ENCODE peak calls at places on chromosomes 12 and 14, in eight cellular contexts. One of them, this sample, is unnamed.

GRCh38 chr12:52542157-52542556 is 10.8 kb downstream of the KRT71 start:
- DNase-seq in stimulated activated CD4-positive, alpha-beta T cell treated with anti-CD3 and anti-CD28 coated beads, TNF-alpha, amount 100 ng/mL, for 24 hours: no peak
- DNase-seq in EH: no peak
- DNase-seq in transverse colon: no peak
- DNase-seq in kidney glomerular epithelial cell: no peak
- DNase-seq in HCEC 1CT: no peak
- DNase-seq in amniotic epithelial cell: no peak
- DNase-seq in activated T-cell treated with anti-CD3 and anti-CD28 coated beads, Interleukin-2, amount 50 U/mL, for 72 hours: no peak
- DNase-seq in this sample: no peak

GRCh38 chr12:59650594-59651229 is 54.9 kb downstream of the SLC16A7 start:
- DNase-seq in HCEC 1CT: peak; percentile 20
- DNase-seq in transverse colon: no peak
- DNase-seq in activated T-cell treated with anti-CD3 and anti-CD28 coated beads, Interleukin-2, amount 50 U/mL, for 72 hours: no peak
- DNase-seq in amniotic epithelial cell: peak; percentile 12
- DNase-seq in stimulated activated CD4-positive, alpha-beta T cell treated with anti-CD3 and anti-CD28 coated beads, TNF-alpha, amount 100 ng/mL, for 24 hours: no peak
- DNase-seq in EH: no peak
- DNase-seq in kidney glomerular epithelial cell: peak; percentile 75
- DNase-seq in this sample: peak; percentile 36

GRCh38 chr14:59306775-59307174 is 118.3 kb downstream of the DAAM1 start:
- DNase-seq in activated T-cell treated with anti-CD3 and anti-CD28 coated beads, Interleukin-2, amount 50 U/mL, for 72 hours: no peak
- DNase-seq in HCEC 1CT: peak; percentile 63
- DNase-seq in amniotic epithelial cell: peak; percentile 77
- DNase-seq in transverse colon: no peak
- DNase-seq in kidney glomerular epithelial cell: no peak
- DNase-seq in stimulated activated CD4-positive, alpha-beta T cell treated with anti-CD3 and anti-CD28 coated beads, TNF-alpha, amount 100 ng/mL, for 24 hours: no peak
- DNase-seq in EH: peak; percentile 54
- DNase-seq in this sample: peak; percentile 91

GRCh38 chr12:2359725-2360629 is 307.2 kb downstream of the CACNA1C start:
- DNase-seq in stimulated activated CD4-positive, alpha-beta T cell treated with anti-CD3 and anti-CD28 coated beads, TNF-alpha, amount 100 ng/mL, for 24 hours: no peak
- DNase-seq in HCEC 1CT: no peak
- DNase-seq in EH: no peak
- DNase-seq in transverse colon: no peak
- DNase-seq in amniotic epithelial cell: peak; percentile 22
- DNase-seq in activated T-cell treated with anti-CD3 and anti-CD28 coated beads, Interleukin-2, amount 50 U/mL, for 72 hours: no peak
- DNase-seq in kidney glomerular epithelial cell: no peak
- DNase-seq in this sample: no peak

GRCh38 chr12:65953621-65954020 is 129.3 kb downstream of the HMGA2 start:
- DNase-seq in transverse colon: no peak
- DNase-seq in stimulated activated CD4-positive, alpha-beta T cell treated with anti-CD3 and anti-CD28 coated beads, TNF-alpha, amount 100 ng/mL, for 24 hours: no peak
- DNase-seq in HCEC 1CT: peak; percentile 84
- DNase-seq in amniotic epithelial cell: peak; percentile 77
- DNase-seq in activated T-cell treated with anti-CD3 and anti-CD28 coated beads, Interleukin-2, amount 50 U/mL, for 72 hours: no peak
- DNase-seq in EH: peak; percentile 69
- DNase-seq in kidney glomerular epithelial cell: no peak
- DNase-seq in this sample: peak; percentile 78

GRCh38 chr14:50085570-50086315 is 30.6 kb downstream of the VCPKMT start:
- DNase-seq in activated T-cell treated with anti-CD3 and anti-CD28 coated beads, Interleukin-2, amount 50 U/mL, for 72 hours: peak; percentile 53
- DNase-seq in amniotic epithelial cell: peak; percentile 26
- DNase-seq in EH: peak; percentile 92
- DNase-seq in transverse colon: no peak
- DNase-seq in HCEC 1CT: peak; percentile 59
- DNase-seq in stimulated activated CD4-positive, alpha-beta T cell treated with anti-CD3 and anti-CD28 coated beads, TNF-alpha, amount 100 ng/mL, for 24 hours: peak; percentile 52
- DNase-seq in kidney glomerular epithelial cell: peak; percentile 42
- DNase-seq in this sample: peak; percentile 49

GRCh38 chr12:24135158-24135850 is 185.8 kb upstream of the SOX5 start:
- DNase-seq in kidney glomerular epithelial cell: no peak
- DNase-seq in EH: no peak
- DNase-seq in amniotic epithelial cell: peak; percentile 80
- DNase-seq in stimulated activated CD4-positive, alpha-beta T cell treated with anti-CD3 and anti-CD28 coated beads, TNF-alpha, amount 100 ng/mL, for 24 hours: no peak
- DNase-seq in activated T-cell treated with anti-CD3 and anti-CD28 coated beads, Interleukin-2, amount 50 U/mL, for 72 hours: no peak
- DNase-seq in transverse colon: no peak
- DNase-seq in HCEC 1CT: no peak
- DNase-seq in this sample: no peak

GRCh38 chr12:122013792-122014590 is 7.7 kb upstream of the BCL7A start:
- DNase-seq in stimulated activated CD4-positive, alpha-beta T cell treated with anti-CD3 and anti-CD28 coated beads, TNF-alpha, amount 100 ng/mL, for 24 hours: no peak
- DNase-seq in kidney glomerular epithelial cell: no peak
- DNase-seq in EH: no peak
- DNase-seq in HCEC 1CT: no peak
- DNase-seq in activated T-cell treated with anti-CD3 and anti-CD28 coated beads, Interleukin-2, amount 50 U/mL, for 72 hours: peak; percentile 33
- DNase-seq in transverse colon: no peak
- DNase-seq in amniotic epithelial cell: no peak
- DNase-seq in this sample: no peak

GRCh38 chr12:75779891-75780501 is 251.6 kb downstream of the PHLDA1 start:
- DNase-seq in transverse colon: no peak
- DNase-seq in activated T-cell treated with anti-CD3 and anti-CD28 coated beads, Interleukin-2, amount 50 U/mL, for 72 hours: no peak
- DNase-seq in stimulated activated CD4-positive, alpha-beta T cell treated with anti-CD3 and anti-CD28 coated beads, TNF-alpha, amount 100 ng/mL, for 24 hours: no peak
- DNase-seq in amniotic epithelial cell: no peak
- DNase-seq in EH: no peak
- DNase-seq in kidney glomerular epithelial cell: no peak
- DNase-seq in HCEC 1CT: no peak
- DNase-seq in this sample: no peak

GRCh38 chr12:75641031-75641780 is 129.8 kb upstream of the KRR1 start:
- DNase-seq in amniotic epithelial cell: peak; percentile 95
- DNase-seq in kidney glomerular epithelial cell: peak; percentile 97
- DNase-seq in EH: peak; percentile 69
- DNase-seq in activated T-cell treated with anti-CD3 and anti-CD28 coated beads, Interleukin-2, amount 50 U/mL, for 72 hours: peak; percentile 51
- DNase-seq in HCEC 1CT: peak; percentile 86
- DNase-seq in transverse colon: peak; percentile 8
- DNase-seq in stimulated activated CD4-positive, alpha-beta T cell treated with anti-CD3 and anti-CD28 coated beads, TNF-alpha, amount 100 ng/mL, for 24 hours: peak; percentile 38
- DNase-seq in this sample: peak; percentile 98

GRCh38 chr12:77914089-77914488 is 83.4 kb downstream of the NAV3 start:
- DNase-seq in transverse colon: no peak
- DNase-seq in HCEC 1CT: no peak
- DNase-seq in stimulated activated CD4-positive, alpha-beta T cell treated with anti-CD3 and anti-CD28 coated beads, TNF-alpha, amount 100 ng/mL, for 24 hours: no peak
- DNase-seq in activated T-cell treated with anti-CD3 and anti-CD28 coated beads, Interleukin-2, amount 50 U/mL, for 72 hours: no peak
- DNase-seq in EH: no peak
- DNase-seq in amniotic epithelial cell: peak; percentile 15
- DNase-seq in kidney glomerular epithelial cell: no peak
- DNase-seq in this sample: no peak

GRCh38 chr12:129467749-129468148 is 436.1 kb downstream of the TMEM132D start:
- DNase-seq in amniotic epithelial cell: no peak
- DNase-seq in activated T-cell treated with anti-CD3 and anti-CD28 coated beads, Interleukin-2, amount 50 U/mL, for 72 hours: no peak
- DNase-seq in EH: no peak
- DNase-seq in kidney glomerular epithelial cell: no peak
- DNase-seq in stimulated activated CD4-positive, alpha-beta T cell treated with anti-CD3 and anti-CD28 coated beads, TNF-alpha, amount 100 ng/mL, for 24 hours: no peak
- DNase-seq in transverse colon: no peak
- DNase-seq in HCEC 1CT: no peak
- DNase-seq in this sample: no peak

GRCh38 chr12:47038270-47038748 is 41.1 kb upstream of the PCED1B start:
- DNase-seq in activated T-cell treated with anti-CD3 and anti-CD28 coated beads, Interleukin-2, amount 50 U/mL, for 72 hours: no peak
- DNase-seq in transverse colon: no peak
- DNase-seq in EH: peak; percentile 48
- DNase-seq in HCEC 1CT: no peak
- DNase-seq in amniotic epithelial cell: peak; percentile 70
- DNase-seq in stimulated activated CD4-positive, alpha-beta T cell treated with anti-CD3 and anti-CD28 coated beads, TNF-alpha, amount 100 ng/mL, for 24 hours: no peak
- DNase-seq in kidney glomerular epithelial cell: peak; percentile 100
- DNase-seq in this sample: peak; percentile 59

GRCh38 chr14:75411194-75411552 is 16.6 kb upstream of the JDP2 start:
- DNase-seq in kidney glomerular epithelial cell: no peak
- DNase-seq in amniotic epithelial cell: no peak
- DNase-seq in EH: no peak
- DNase-seq in stimulated activated CD4-positive, alpha-beta T cell treated with anti-CD3 and anti-CD28 coated beads, TNF-alpha, amount 100 ng/mL, for 24 hours: no peak
- DNase-seq in activated T-cell treated with anti-CD3 and anti-CD28 coated beads, Interleukin-2, amount 50 U/mL, for 72 hours: no peak
- DNase-seq in HCEC 1CT: no peak
- DNase-seq in transverse colon: no peak
- DNase-seq in this sample: no peak

GRCh38 chr12:14981049-14981448 is 8.2 kb downstream of the PDE6H start:
- DNase-seq in stimulated activated CD4-positive, alpha-beta T cell treated with anti-CD3 and anti-CD28 coated beads, TNF-alpha, amount 100 ng/mL, for 24 hours: no peak
- DNase-seq in amniotic epithelial cell: no peak
- DNase-seq in kidney glomerular epithelial cell: no peak
- DNase-seq in EH: no peak
- DNase-seq in transverse colon: no peak
- DNase-seq in activated T-cell treated with anti-CD3 and anti-CD28 coated beads, Interleukin-2, amount 50 U/mL, for 72 hours: no peak
- DNase-seq in HCEC 1CT: no peak
- DNase-seq in this sample: no peak

GRCh38 chr12:92614502-92614901 is 88.3 kb upstream of the PLEKHG7 start:
- DNase-seq in kidney glomerular epithelial cell: no peak
- DNase-seq in transverse colon: no peak
- DNase-seq in EH: no peak
- DNase-seq in stimulated activated CD4-positive, alpha-beta T cell treated with anti-CD3 and anti-CD28 coated beads, TNF-alpha, amount 100 ng/mL, for 24 hours: no peak
- DNase-seq in activated T-cell treated with anti-CD3 and anti-CD28 coated beads, Interleukin-2, amount 50 U/mL, for 72 hours: no peak
- DNase-seq in amniotic epithelial cell: no peak
- DNase-seq in HCEC 1CT: no peak
- DNase-seq in this sample: no peak

GRCh38 chr14:61368061-61368710 is 46.8 kb downstream of the PRKCH start:
- DNase-seq in transverse colon: no peak
- DNase-seq in kidney glomerular epithelial cell: no peak
- DNase-seq in stimulated activated CD4-positive, alpha-beta T cell treated with anti-CD3 and anti-CD28 coated beads, TNF-alpha, amount 100 ng/mL, for 24 hours: no peak
- DNase-seq in HCEC 1CT: no peak
- DNase-seq in EH: no peak
- DNase-seq in amniotic epithelial cell: no peak
- DNase-seq in activated T-cell treated with anti-CD3 and anti-CD28 coated beads, Interleukin-2, amount 50 U/mL, for 72 hours: no peak
- DNase-seq in this sample: no peak

GRCh38 chr12:70609739-70610491 is 27.3 kb downstream of the PTPRB start:
- DNase-seq in HCEC 1CT: peak; percentile 32
- DNase-seq in EH: peak; percentile 52
- DNase-seq in transverse colon: peak; percentile 74
- DNase-seq in stimulated activated CD4-positive, alpha-beta T cell treated with anti-CD3 and anti-CD28 coated beads, TNF-alpha, amount 100 ng/mL, for 24 hours: no peak
- DNase-seq in activated T-cell treated with anti-CD3 and anti-CD28 coated beads, Interleukin-2, amount 50 U/mL, for 72 hours: peak; percentile 1
- DNase-seq in amniotic epithelial cell: peak; percentile 7
- DNase-seq in kidney glomerular epithelial cell: no peak
- DNase-seq in this sample: peak; percentile 22

GRCh38 chr12:100899301-100899700 is 104.7 kb downstream of the ANO4 start:
- DNase-seq in kidney glomerular epithelial cell: no peak
- DNase-seq in HCEC 1CT: no peak
- DNase-seq in EH: peak; percentile 42
- DNase-seq in transverse colon: no peak
- DNase-seq in stimulated activated CD4-positive, alpha-beta T cell treated with anti-CD3 and anti-CD28 coated beads, TNF-alpha, amount 100 ng/mL, for 24 hours: no peak
- DNase-seq in amniotic epithelial cell: no peak
- DNase-seq in activated T-cell treated with anti-CD3 and anti-CD28 coated beads, Interleukin-2, amount 50 U/mL, for 72 hours: no peak
- DNase-seq in this sample: peak; percentile 14

GRCh38 chr12:124681779-124682391 is 114.5 kb upstream of the NCOR2 start:
- DNase-seq in HCEC 1CT: peak; percentile 87
- DNase-seq in activated T-cell treated with anti-CD3 and anti-CD28 coated beads, Interleukin-2, amount 50 U/mL, for 72 hours: no peak
- DNase-seq in kidney glomerular epithelial cell: no peak
- DNase-seq in amniotic epithelial cell: peak; percentile 57
- DNase-seq in stimulated activated CD4-positive, alpha-beta T cell treated with anti-CD3 and anti-CD28 coated beads, TNF-alpha, amount 100 ng/mL, for 24 hours: no peak
- DNase-seq in EH: peak; percentile 78
- DNase-seq in transverse colon: no peak
- DNase-seq in this sample: peak; percentile 65

GRCh38 chr12:112381421-112381897 is 772 bp downstream of the HECTD4 start:
- DNase-seq in EH: peak; percentile 33
- DNase-seq in stimulated activated CD4-positive, alpha-beta T cell treated with anti-CD3 and anti-CD28 coated beads, TNF-alpha, amount 100 ng/mL, for 24 hours: peak; percentile 25
- DNase-seq in kidney glomerular epithelial cell: no peak
- DNase-seq in transverse colon: peak; percentile 50
- DNase-seq in HCEC 1CT: no peak
- DNase-seq in amniotic epithelial cell: no peak
- DNase-seq in activated T-cell treated with anti-CD3 and anti-CD28 coated beads, Interleukin-2, amount 50 U/mL, for 72 hours: peak; percentile 52
- DNase-seq in this sample: no peak

GRCh38 chr12:87924149-87924548 is 105.1 kb downstream of the C12orf50 start:
- DNase-seq in amniotic epithelial cell: no peak
- DNase-seq in stimulated activated CD4-positive, alpha-beta T cell treated with anti-CD3 and anti-CD28 coated beads, TNF-alpha, amount 100 ng/mL, for 24 hours: no peak
- DNase-seq in EH: peak; percentile 1
- DNase-seq in activated T-cell treated with anti-CD3 and anti-CD28 coated beads, Interleukin-2, amount 50 U/mL, for 72 hours: no peak
- DNase-seq in transverse colon: no peak
- DNase-seq in kidney glomerular epithelial cell: no peak
- DNase-seq in HCEC 1CT: no peak
- DNase-seq in this sample: no peak

GRCh38 chr12:52156310-52156709 is 35.5 kb downstream of the KRT80 start:
- DNase-seq in HCEC 1CT: no peak
- DNase-seq in EH: peak; percentile 72
- DNase-seq in kidney glomerular epithelial cell: no peak
- DNase-seq in amniotic epithelial cell: no peak
- DNase-seq in stimulated activated CD4-positive, alpha-beta T cell treated with anti-CD3 and anti-CD28 coated beads, TNF-alpha, amount 100 ng/mL, for 24 hours: no peak
- DNase-seq in activated T-cell treated with anti-CD3 and anti-CD28 coated beads, Interleukin-2, amount 50 U/mL, for 72 hours: no peak
- DNase-seq in transverse colon: no peak
- DNase-seq in this sample: no peak

GRCh38 chr14:72975776-72976175 is 49.5 kb downstream of the DCAF4 start:
- DNase-seq in activated T-cell treated with anti-CD3 and anti-CD28 coated beads, Interleukin-2, amount 50 U/mL, for 72 hours: no peak
- DNase-seq in stimulated activated CD4-positive, alpha-beta T cell treated with anti-CD3 and anti-CD28 coated beads, TNF-alpha, amount 100 ng/mL, for 24 hours: no peak
- DNase-seq in kidney glomerular epithelial cell: no peak
- DNase-seq in EH: no peak
- DNase-seq in amniotic epithelial cell: no peak
- DNase-seq in HCEC 1CT: peak; percentile 11
- DNase-seq in transverse colon: no peak
- DNase-seq in this sample: no peak

GRCh38 chr14:96263347-96264199 is 7.6 kb downstream of the BDKRB1 start:
- DNase-seq in kidney glomerular epithelial cell: no peak
- DNase-seq in stimulated activated CD4-positive, alpha-beta T cell treated with anti-CD3 and anti-CD28 coated beads, TNF-alpha, amount 100 ng/mL, for 24 hours: no peak
- DNase-seq in amniotic epithelial cell: no peak
- DNase-seq in transverse colon: peak; percentile 44
- DNase-seq in activated T-cell treated with anti-CD3 and anti-CD28 coated beads, Interleukin-2, amount 50 U/mL, for 72 hours: no peak
- DNase-seq in HCEC 1CT: no peak
- DNase-seq in EH: no peak
- DNase-seq in this sample: no peak

GRCh38 chr12:57898308-57898970 is 42.9 kb upstream of the ATP23 start:
- DNase-seq in stimulated activated CD4-positive, alpha-beta T cell treated with anti-CD3 and anti-CD28 coated beads, TNF-alpha, amount 100 ng/mL, for 24 hours: no peak
- DNase-seq in kidney glomerular epithelial cell: no peak
- DNase-seq in transverse colon: peak; percentile 48
- DNase-seq in HCEC 1CT: no peak
- DNase-seq in amniotic epithelial cell: no peak
- DNase-seq in EH: no peak
- DNase-seq in activated T-cell treated with anti-CD3 and anti-CD28 coated beads, Interleukin-2, amount 50 U/mL, for 72 hours: no peak
- DNase-seq in this sample: peak; percentile 21

This sample was measured in iris pigment epithelial cell.